ENCODE peak calls at places on chromosome 6, in seven cellular contexts. R, P, C, A, V, T and E are unnamed samples.

GRCh38 chr6:27866370-27867050 is 45.7 kb downstream of the OR2B2 start:
- DNase-seq in R (no peak), P (peak; percentile 60), C (peak; percentile 74), A (no peak), V (no peak), T (no peak), E (no peak)

GRCh38 chr6:136566851-136567250 is 16.6 kb upstream of the MAP7 start:
- DNase-seq in R (no peak), P (no peak), C (no peak), A (no peak), V (no peak), T (no peak), E (no peak)

GRCh38 chr6:5302220-5302946 is 41.1 kb downstream of the FARS2 start:
- DNase-seq in R (peak; percentile 55), P (no peak), C (no peak), A (no peak), V (no peak), T (no peak), E (no peak)

GRCh38 chr6:15063253-15063853 is 182.5 kb upstream of the JARID2 start:
- DNase-seq in R (no peak), P (no peak), C (peak; percentile 19), A (no peak), V (peak; percentile 66), T (no peak), E (peak; percentile 11)

GRCh38 chr6:13870185-13870584 is 54.6 kb upstream of the RNF182 start:
- DNase-seq in R (no peak), P (no peak), C (no peak), A (no peak), V (no peak), T (no peak), E (no peak)

GRCh38 chr6:39419607-39420006 is 97.1 kb upstream of the KCNK16 start:
- DNase-seq in R (no peak), P (no peak), C (no peak), A (no peak), V (no peak), T (no peak), E (no peak)

GRCh38 chr6:14601490-14601889 is 483.9 kb downstream of the CD83 start:
- DNase-seq in R (no peak), P (no peak), C (no peak), A (no peak), V (no peak), T (no peak), E (peak; percentile 71)

GRCh38 chr6:39063520-39063919 is 14.9 kb downstream of the GLP1R start:
- DNase-seq in R (no peak), P (no peak), C (no peak), A (no peak), V (no peak), T (no peak), E (no peak)

GRCh38 chr6:151698921-151699705 is 108.4 kb upstream of the ESR1 start:
- DNase-seq in R (no peak), P (no peak), C (no peak), A (no peak), V (no peak), T (no peak), E (no peak)

GRCh38 chr6:159110748-159111147 is 58.5 kb upstream of the FNDC1 start:
- DNase-seq in R (no peak), P (no peak), C (no peak), A (no peak), V (no peak), T (no peak), E (no peak)

GRCh38 chr6:133630651-133631050 is 258.3 kb upstream of the TCF21 start:
- DNase-seq in R (peak; percentile 53), P (no peak), C (no peak), A (no peak), V (no peak), T (no peak), E (no peak)

GRCh38 chr6:2042951-2043648 is 202.3 kb downstream of the GMDS start:
- DNase-seq in R (no peak), P (no peak), C (no peak), A (no peak), V (no peak), T (no peak), E (no peak)

GRCh38 chr6:44177691-44178423 is 19.2 kb downstream of the CAPN11 start:
- DNase-seq in R (peak; percentile 16), P (peak; percentile 46), C (peak; percentile 98), A (peak; percentile 58), V (peak; percentile 93), T (peak; percentile 79), E (peak; percentile 50)

GRCh38 chr6:151807513-151808330 is at the start of gene ESR1:
- DNase-seq in R (no peak), P (peak; percentile 56), C (peak; percentile 35), A (no peak), V (peak; percentile 73), T (peak; percentile 66), E (peak; percentile 33)

GRCh38 chr6:118216751-118217150 is 309.7 kb downstream of the SLC35F1 start:
- DNase-seq in R (no peak), P (no peak), C (no peak), A (no peak), V (no peak), T (no peak), E (no peak)

GRCh38 chr6:109306733-109307132 is 75.5 kb downstream of the CD164 start:
- DNase-seq in R (no peak), P (no peak), C (no peak), A (no peak), V (no peak), T (no peak), E (no peak)

GRCh38 chr6:27889628-27890315 is 22.4 kb downstream of the OR2B2 start:
- DNase-seq in R (no peak), P (peak; percentile 39), C (no peak), A (no peak), V (no peak), T (no peak), E (no peak)

GRCh38 chr6:134372603-134373281 is 54.8 kb upstream of the SGK1 start:
- DNase-seq in R (no peak), P (no peak), C (peak; percentile 80), A (peak; percentile 41), V (peak; percentile 82), T (peak; percentile 70), E (peak; percentile 19)

GRCh38 chr6:106411643-106412200 is 51.2 kb downstream of the CRYBG1 start:
- DNase-seq in R (no peak), P (peak; percentile 10), C (no peak), A (no peak), V (no peak), T (no peak), E (peak; percentile 41)

GRCh38 chr6:105331927-105332326 is 71.0 kb downstream of the PREP start:
- DNase-seq in R (no peak), P (no peak), C (no peak), A (no peak), V (no peak), T (no peak), E (no peak)

GRCh38 chr6:33651403-33651802 is 30.3 kb downstream of the ITPR3 start:
- DNase-seq in R (no peak), P (no peak), C (no peak), A (no peak), V (no peak), T (no peak), E (no peak)

GRCh38 chr6:16415677-16416076 is 177.3 kb downstream of the GMPR start:
- DNase-seq in R (no peak), P (no peak), C (no peak), A (no peak), V (no peak), T (no peak), E (no peak)

GRCh38 chr6:16409531-16410441 is 171.4 kb downstream of the GMPR start:
- DNase-seq in R (peak; percentile 44), P (peak; percentile 77), C (peak; percentile 65), A (no peak), V (peak; percentile 77), T (peak; percentile 74), E (peak; percentile 51)

GRCh38 chr6:16408766-16409165 is 170.4 kb downstream of the GMPR start:
- DNase-seq in R (no peak), P (no peak), C (no peak), A (no peak), V (no peak), T (no peak), E (no peak)

GRCh38 chr6:16413399-16413798 is 175.0 kb downstream of the GMPR start:
- DNase-seq in R (no peak), P (no peak), C (no peak), A (no peak), V (no peak), T (no peak), E (no peak)

GRCh38 chr6:16414205-16414604 is 175.8 kb downstream of the GMPR start:
- DNase-seq in R (no peak), P (no peak), C (peak; percentile 38), A (no peak), V (no peak), T (no peak), E (no peak)
- H3K4me3 ChIP-seq in R (no peak overlapping the region), P (no peak overlapping the region), C (no peak overlapping the region), A (no peak overlapping the region), V (no peak overlapping the region), T (no peak overlapping the region), E (no peak overlapping the region)

DNA sequence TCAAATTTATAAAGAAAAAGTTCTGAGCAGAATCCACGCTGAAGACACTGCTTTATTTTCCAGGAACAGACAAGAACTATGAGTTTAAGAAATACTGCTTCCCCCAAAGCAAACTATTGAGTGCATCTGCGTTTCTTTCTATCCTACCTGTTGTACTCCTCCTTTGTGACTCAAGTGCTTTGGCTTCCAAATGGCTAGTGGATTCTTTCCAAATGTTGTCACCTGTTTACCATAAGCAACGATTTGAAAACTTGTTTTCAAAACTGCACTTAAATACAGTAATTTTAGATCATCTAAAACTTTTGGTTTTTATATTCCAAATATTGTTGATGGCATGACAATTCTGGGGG is 9.5 kb downstream of the PXDC1 start:
- DNase-seq in R (no peak), P (no peak), C (no peak), A (no peak), V (no peak), T (no peak), E (no peak)
- H3K4me3 ChIP-seq in R (no peak overlapping the region), P (no peak overlapping the region), C (no peak overlapping the region), A (no peak overlapping the region), V (peak overlapping the region; percentile 97), T (no peak overlapping the region), E (no peak overlapping the region)

GRCh38 chr6:140854363-140854762 is 1278.4 kb upstream of the GJE1 start:
- DNase-seq in R (no peak), P (no peak), C (no peak), A (no peak), V (no peak), T (no peak), E (no peak)
- H3K4me3 ChIP-seq in R (no peak overlapping the region), P (no peak overlapping the region), C (no peak overlapping the region), A (no peak overlapping the region), V (no peak overlapping the region), T (no peak overlapping the region), E (no peak overlapping the region)

DNA sequence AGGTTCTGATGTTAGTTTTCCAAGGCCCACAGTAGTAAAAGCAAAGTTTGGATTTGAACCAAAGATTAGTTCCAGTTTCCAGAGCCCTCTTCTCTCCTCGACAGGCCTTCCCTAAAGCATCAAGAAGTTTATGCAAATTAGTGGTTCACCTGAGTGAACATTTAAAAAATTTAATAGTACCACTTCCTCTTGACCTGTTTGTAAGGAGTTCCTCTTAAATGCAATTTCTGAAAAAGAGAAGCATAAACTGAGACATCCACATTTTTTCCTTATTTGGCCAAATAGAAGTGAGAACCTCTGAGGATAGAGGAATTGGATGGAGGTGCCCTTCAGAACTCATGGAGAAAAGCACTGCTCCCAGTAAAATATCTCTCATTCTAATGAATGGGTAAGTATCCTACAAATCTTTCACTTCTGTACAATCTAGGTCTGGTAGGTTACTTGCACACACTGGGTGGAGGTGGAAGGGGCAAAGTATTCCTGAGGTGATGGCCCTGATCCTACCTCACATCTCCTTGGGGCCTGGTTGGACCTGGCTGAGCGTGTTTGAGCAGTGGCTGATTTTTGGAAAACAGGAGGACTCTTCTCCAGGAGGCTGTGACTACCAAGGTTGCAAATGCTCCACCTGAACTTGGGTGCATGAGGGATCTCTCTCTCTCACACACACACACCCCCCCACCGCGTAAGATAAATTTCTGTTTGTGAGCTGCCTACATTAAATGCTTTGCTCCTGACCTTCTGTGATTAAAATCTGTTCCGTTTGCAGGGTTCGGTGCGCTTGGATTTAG is 1.0 kb upstream of the DSE start:
- DNase-seq in R (no peak), P (no peak), C (no peak), A (no peak), V (no peak), T (no peak), E (no peak)
- H3K4me3 ChIP-seq in R (peak overlapping the region; percentile 85), P (peak overlapping the region; percentile 63), C (peak overlapping the region; percentile 88), A (peak overlapping the region; percentile 61), V (peak overlapping the region; percentile 93), T (peak overlapping the region; percentile 75), E (peak overlapping the region; percentile 61)